ENCODE peak calls at places on chromosomes 2 and 18, in nine cellular contexts. E is A549, A is mammary epithelial cell, Z is bronchial epithelial cell, T is fibroblast of pulmonary artery, S is body of pancreas, G is lower leg skin, L is neural progenitor cell, J is AG10803. D is an unnamed sample.

GRCh38 chr2:66714651-66715050 is 279.7 kb downstream of the MEIS1 start:
- DNase-seq in E (no peak), A (no peak), Z (no peak), T (no peak), S (no peak), G (no peak), L (no peak), J (peak; percentile 11), D (no peak)

GRCh38 chr2:188369365-188369764 is 77.7 kb downstream of the GULP1 start:
- DNase-seq in E (peak; percentile 69), A (peak; percentile 56), Z (peak; percentile 49), T (peak; percentile 77), S (peak; percentile 31), G (no peak), L (peak; percentile 66), J (peak; percentile 59), D (no peak)

GRCh38 chr2:63837036-63837594 is 4.6 kb upstream of the UGP2 start:
- DNase-seq in E (no peak), A (peak; percentile 34), Z (peak; percentile 42), T (no peak), S (no peak), G (no peak), L (no peak), J (no peak), D (no peak)

GRCh38 chr2:136131961-136132839 is 14.3 kb upstream of the CXCR4 start:
- DNase-seq in E (no peak), A (no peak), Z (no peak), T (no peak), S (no peak), G (no peak), L (no peak), J (no peak), D (peak; percentile 86)

GRCh38 chr18:24657461-24657860 is 197.0 kb downstream of the HRH4 start:
- DNase-seq in E (no peak), A (no peak), Z (no peak), T (no peak), S (no peak), G (no peak), L (no peak), J (no peak), D (no peak)

GRCh38 chr2:263774-264492 is at the start of gene SH3YL1:
- DNase-seq in E (peak; percentile 14), A (peak; percentile 68), Z (peak; percentile 32), T (peak; percentile 16), S (peak; percentile 86), G (peak; percentile 90), L (peak; percentile 39), J (no peak), D (peak; percentile 62)

GRCh38 chr2:42926438-42927333 is 134.3 kb upstream of the HAAO start:
- DNase-seq in E (no peak), A (no peak), Z (no peak), T (no peak), S (peak; percentile 82), G (no peak), L (peak; percentile 30), J (no peak), D (no peak)

GRCh38 chr18:886076-886475 is 18.6 kb upstream of the ADCYAP1 start:
- DNase-seq in E (no peak), A (no peak), Z (no peak), T (no peak), S (no peak), G (no peak), L (no peak), J (no peak), D (no peak)

GRCh38 chr2:207227062-207227748 is 61.5 kb upstream of the KLF7 start:
- DNase-seq in E (no peak), A (no peak), Z (no peak), T (peak; percentile 44), S (peak; percentile 23), G (no peak), L (peak; percentile 85), J (peak; percentile 38), D (no peak)

GRCh38 chr2:65057391-65058052 is 1.3 kb downstream of the CEP68 start:
- DNase-seq in E (no peak), A (peak; percentile 55), Z (peak; percentile 83), T (peak; percentile 59), S (no peak), G (peak; percentile 62), L (no peak), J (peak; percentile 49), D (peak; percentile 57)

GRCh38 chr2:47504174-47504810 is 101.3 kb downstream of the MSH2 start:
- DNase-seq in E (no peak), A (no peak), Z (no peak), T (no peak), S (no peak), G (peak; percentile 39), L (no peak), J (no peak), D (no peak)

GRCh38 chr2:213125646-213126347 is 25.6 kb downstream of the IKZF2 start:
- DNase-seq in E (no peak), A (no peak), Z (peak; percentile 47), T (no peak), S (no peak), G (no peak), L (no peak), J (no peak), D (no peak)

GRCh38 chr2:138507267-138507666 is 5.7 kb downstream of the SPOPL start:
- DNase-seq in E (peak; percentile 29), A (no peak), Z (no peak), T (no peak), S (no peak), G (no peak), L (no peak), J (no peak), D (no peak)

GRCh38 chr2:107932986-107933385 is 53.3 kb upstream of the SLC5A7 start:
- DNase-seq in E (peak; percentile 23), A (no peak), Z (peak; percentile 7), T (peak; percentile 27), S (no peak), G (no peak), L (peak; percentile 32), J (peak; percentile 8), D (no peak)

GRCh38 chr18:8701546-8702118 is 3.7 kb upstream of the MTCL1 start:
- DNase-seq in E (peak; percentile 72), A (peak; percentile 56), Z (peak; percentile 67), T (peak; percentile 91), S (no peak), G (no peak), L (no peak), J (peak; percentile 93), D (no peak)

GRCh38 chr2:26292646-26293045 is 47.9 kb downstream of the HADHB start:
- DNase-seq in E (no peak), A (peak; percentile 92), Z (peak; percentile 95), T (peak; percentile 41), S (no peak), G (no peak), L (no peak), J (no peak), D (no peak)

GRCh38 chr2:149040451-149040850 is 2.0 kb downstream of the LYPD6B start:
- DNase-seq in E (peak; percentile 54), A (peak; percentile 24), Z (no peak), T (no peak), S (no peak), G (peak; percentile 82), L (peak; percentile 47), J (no peak), D (peak; percentile 48)

GRCh38 chr2:30230855-30231725 is at the start of gene LBH:
- DNase-seq in E (peak; percentile 88), A (peak; percentile 73), Z (peak; percentile 69), T (peak; percentile 87), S (peak; percentile 72), G (peak; percentile 98), L (peak; percentile 88), J (peak; percentile 88), D (peak; percentile 93)

GRCh38 chr2:27681844-27682243 is 18.2 kb downstream of the SLC4A1AP start:
- DNase-seq in E (peak; percentile 41), A (peak; percentile 37), Z (peak; percentile 42), T (peak; percentile 48), S (no peak), G (no peak), L (no peak), J (peak; percentile 68), D (no peak)

GRCh38 chr2:190050001-190050400 is 12.5 kb downstream of the MSTN start:
- DNase-seq in E (no peak), A (no peak), Z (no peak), T (peak; percentile 16), S (no peak), G (no peak), L (no peak), J (no peak), D (no peak)

GRCh38 chr18:26453370-26454030 is 94.9 kb downstream of the KCTD1 start:
- DNase-seq in E (no peak), A (no peak), Z (no peak), T (no peak), S (no peak), G (no peak), L (no peak), J (no peak), D (no peak)

GRCh38 chr2:61993422-61994024 is 88.0 kb downstream of the COMMD1 start:
- DNase-seq in E (peak; percentile 67), A (peak; percentile 44), Z (peak; percentile 54), T (peak; percentile 72), S (no peak), G (no peak), L (peak; percentile 55), J (peak; percentile 58), D (no peak)
- TF ChIP-seq CTCF in E (peak; percentile 91), A (peak; percentile 94), Z (peak; percentile 64), T (peak; percentile 77), S (peak; percentile 15), G (no peak), L (peak; percentile 75), J (peak; percentile 82), D (peak; percentile 72)

GRCh38 chr2:60544980-60545560 is 8.4 kb downstream of the BCL11A start:
- DNase-seq in E (no peak), A (no peak), Z (no peak), T (no peak), S (no peak), G (no peak), L (no peak), J (no peak), D (no peak)
- H3K4me3 ChIP-seq in E (no peak overlapping the region), A (no peak overlapping the region), Z (no peak overlapping the region), T (no peak overlapping the region), S (no peak overlapping the region), G (no peak overlapping the region), L (no peak overlapping the region), J (no peak overlapping the region), D (no peak overlapping the region)

DNA sequence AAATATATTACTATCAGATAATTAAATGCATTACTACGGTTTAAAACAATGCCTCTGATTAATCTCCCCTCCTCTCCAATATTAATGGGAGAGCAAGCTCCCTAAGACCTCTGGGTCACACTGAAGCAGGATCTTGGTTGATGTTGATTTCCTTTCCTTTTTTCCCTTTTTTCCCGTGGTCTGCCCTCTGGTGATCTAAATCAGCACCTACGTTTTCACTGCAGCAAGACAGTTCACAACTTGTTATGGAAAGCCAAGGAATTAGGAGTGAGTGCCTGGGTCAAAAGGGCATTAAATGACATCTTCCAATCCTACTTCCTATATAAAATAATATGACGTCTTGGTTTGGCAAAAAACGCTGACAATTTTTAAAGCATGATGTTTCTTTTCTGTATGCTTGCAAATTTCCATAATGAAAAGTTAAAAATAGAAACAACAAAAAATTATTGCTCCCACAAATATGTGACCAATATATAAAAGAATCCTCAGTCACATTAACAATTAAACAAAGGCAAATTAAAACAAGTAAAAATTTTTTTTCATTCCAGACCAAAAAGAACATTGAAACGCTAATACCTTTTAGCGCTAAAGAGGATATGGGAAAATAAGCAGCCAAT is 7.9 kb upstream of the CFAP36 start:
- DNase-seq in E (peak; percentile 78), A (peak; percentile 46), Z (peak; percentile 58), T (peak; percentile 67), S (no peak), G (no peak), L (peak; percentile 64), J (peak; percentile 47), D (no peak)
- TF ChIP-seq CTCF in E (peak; percentile 79), A (peak; percentile 47), Z (peak; percentile 54), T (peak; percentile 70), S (no peak), G (no peak), L (peak; percentile 62), J (peak; percentile 69), D (no peak)

GRCh38 chr2:175251425-175252041 is 70.0 kb upstream of the ATP5MC3 start:
- DNase-seq in E (peak; percentile 46), A (no peak), Z (peak; percentile 48), T (peak; percentile 61), S (no peak), G (no peak), L (peak; percentile 42), J (peak; percentile 40), D (no peak)
- H3K4me3 ChIP-seq in E (no peak overlapping the region), A (no peak overlapping the region), Z (no peak overlapping the region), T (no peak overlapping the region), S (no peak overlapping the region), G (no peak overlapping the region), L (no peak overlapping the region), J (no peak overlapping the region), D (no peak overlapping the region)